ENCODE peak calls at places on chromosomes 5 and 9, in nine cellular contexts. One of them, this sample, is unnamed. For H3K27me3, H3K4me1 and H3K36me3, the result is how much of the 10 kb centered on the place peaks cover.

GRCh38 chr5:77990020-77990419 is 213.9 kb upstream of the TBCA start:
- DNase-seq in lung: no peak
- DNase-seq in mesenchymal stem cell: no peak
- DNase-seq in psoas muscle: no peak
- DNase-seq in upper lobe of right lung: no peak
- DNase-seq in hepatocyte: no peak
- DNase-seq in neuronal stem cell: no peak
- DNase-seq in heart left ventricle: no peak
- DNase-seq in tibial artery: no peak
- DNase-seq in this sample: no peak

GRCh38 chr5:142784405-142784955 is 14.3 kb downstream of the ARHGAP26 start:
- DNase-seq in upper lobe of right lung: no peak
- DNase-seq in tibial artery: no peak
- DNase-seq in psoas muscle: no peak
- DNase-seq in hepatocyte: no peak
- DNase-seq in neuronal stem cell: no peak
- DNase-seq in heart left ventricle: no peak
- DNase-seq in lung: no peak
- DNase-seq in mesenchymal stem cell: peak
- DNase-seq in this sample: no peak

GRCh38 chr5:81757404-81757803 is 6.5 kb upstream of the SSBP2 start:
- DNase-seq in mesenchymal stem cell: no peak
- DNase-seq in heart left ventricle: no peak
- DNase-seq in upper lobe of right lung: no peak
- DNase-seq in neuronal stem cell: no peak
- DNase-seq in hepatocyte: no peak
- DNase-seq in psoas muscle: no peak
- DNase-seq in lung: no peak
- DNase-seq in tibial artery: no peak
- DNase-seq in this sample: no peak

GRCh38 chr9:70352802-70353201 is 61.7 kb downstream of the KLF9 start:
- DNase-seq in upper lobe of right lung: no peak
- DNase-seq in mesenchymal stem cell: peak
- DNase-seq in hepatocyte: no peak
- DNase-seq in psoas muscle: no peak
- DNase-seq in tibial artery: no peak
- DNase-seq in lung: no peak
- DNase-seq in heart left ventricle: no peak
- DNase-seq in neuronal stem cell: no peak
- DNase-seq in this sample: no peak

GRCh38 chr9:26947736-26948135 is 694 bp upstream of the PLAA start:
- DNase-seq in mesenchymal stem cell: no peak
- DNase-seq in upper lobe of right lung: no peak
- DNase-seq in lung: no peak
- DNase-seq in tibial artery: no peak
- DNase-seq in neuronal stem cell: no peak
- DNase-seq in psoas muscle: no peak
- DNase-seq in hepatocyte: no peak
- DNase-seq in heart left ventricle: no peak
- DNase-seq in this sample: no peak

GRCh38 chr5:132294728-132295504 is 722 bp downstream of the SLC22A4 start:
- DNase-seq in tibial artery: peak
- DNase-seq in neuronal stem cell: no peak
- DNase-seq in heart left ventricle: peak
- DNase-seq in hepatocyte: peak
- DNase-seq in lung: peak
- DNase-seq in mesenchymal stem cell: peak
- DNase-seq in psoas muscle: peak
- DNase-seq in upper lobe of right lung: peak
- DNase-seq in this sample: no peak

GRCh38 chr5:10838038-10838437 is 77.0 kb upstream of the DAP start:
- DNase-seq in heart left ventricle: no peak
- DNase-seq in lung: no peak
- DNase-seq in hepatocyte: no peak
- DNase-seq in neuronal stem cell: no peak
- DNase-seq in mesenchymal stem cell: no peak
- DNase-seq in psoas muscle: no peak
- DNase-seq in tibial artery: no peak
- DNase-seq in upper lobe of right lung: no peak
- DNase-seq in this sample: no peak

GRCh38 chr5:62284946-62285891 is 20.8 kb upstream of the KIF2A start:
- DNase-seq in lung: no peak
- DNase-seq in mesenchymal stem cell: no peak
- DNase-seq in hepatocyte: no peak
- DNase-seq in psoas muscle: no peak
- DNase-seq in tibial artery: no peak
- DNase-seq in neuronal stem cell: no peak
- DNase-seq in upper lobe of right lung: no peak
- DNase-seq in heart left ventricle: no peak
- DNase-seq in this sample: no peak

GRCh38 chr5:92627186-92627585 is 953.8 kb downstream of the NR2F1-AS1 start:
- DNase-seq in tibial artery: no peak
- DNase-seq in neuronal stem cell: no peak
- DNase-seq in lung: no peak
- DNase-seq in heart left ventricle: no peak
- DNase-seq in mesenchymal stem cell: no peak
- DNase-seq in upper lobe of right lung: no peak
- DNase-seq in hepatocyte: no peak
- DNase-seq in psoas muscle: no peak
- DNase-seq in this sample: no peak

GRCh38 chr9:99485461-99485860 is 263.4 kb downstream of the SEC61B start:
- DNase-seq in neuronal stem cell: no peak
- DNase-seq in psoas muscle: no peak
- DNase-seq in tibial artery: no peak
- DNase-seq in upper lobe of right lung: no peak
- DNase-seq in lung: no peak
- DNase-seq in heart left ventricle: no peak
- DNase-seq in hepatocyte: no peak
- DNase-seq in mesenchymal stem cell: peak
- DNase-seq in this sample: no peak

GRCh38 chr5:117102591-117102990 is 528.0 kb upstream of the SEMA6A start:
- DNase-seq in lung: no peak
- DNase-seq in heart left ventricle: no peak
- DNase-seq in neuronal stem cell: no peak
- DNase-seq in mesenchymal stem cell: no peak
- DNase-seq in upper lobe of right lung: no peak
- DNase-seq in tibial artery: no peak
- DNase-seq in hepatocyte: no peak
- DNase-seq in psoas muscle: no peak
- DNase-seq in this sample: no peak

GRCh38 chr5:7816535-7816901 is 34.4 kb downstream of the CFAP90 start:
- DNase-seq in neuronal stem cell: peak
- DNase-seq in mesenchymal stem cell: no peak
- DNase-seq in tibial artery: no peak
- DNase-seq in lung: no peak
- DNase-seq in psoas muscle: no peak
- DNase-seq in upper lobe of right lung: peak
- DNase-seq in heart left ventricle: no peak
- DNase-seq in hepatocyte: no peak
- DNase-seq in this sample: no peak

GRCh38 chr5:150636391-150637244 is 3.8 kb upstream of the SYNPO start:
- DNase-seq in lung: peak
- DNase-seq in neuronal stem cell: no peak
- DNase-seq in hepatocyte: peak
- DNase-seq in mesenchymal stem cell: peak
- DNase-seq in tibial artery: peak
- DNase-seq in psoas muscle: peak
- DNase-seq in upper lobe of right lung: peak
- DNase-seq in heart left ventricle: peak
- DNase-seq in this sample: no peak

GRCh38 chr5:170333161-170333909 is 35.8 kb upstream of the LCP2 start:
- DNase-seq in neuronal stem cell: peak
- DNase-seq in upper lobe of right lung: no peak
- DNase-seq in mesenchymal stem cell: no peak
- DNase-seq in hepatocyte: no peak
- DNase-seq in tibial artery: no peak
- DNase-seq in psoas muscle: no peak
- DNase-seq in lung: no peak
- DNase-seq in heart left ventricle: no peak
- DNase-seq in this sample: no peak

GRCh38 chr5:173688708-173689107 is 72.3 kb upstream of the BOD1 start:
- DNase-seq in heart left ventricle: no peak
- DNase-seq in mesenchymal stem cell: no peak
- DNase-seq in neuronal stem cell: no peak
- DNase-seq in upper lobe of right lung: no peak
- DNase-seq in psoas muscle: no peak
- DNase-seq in hepatocyte: no peak
- DNase-seq in tibial artery: no peak
- DNase-seq in lung: no peak
- DNase-seq in this sample: peak

GRCh38 chr9:130663258-130664171 is 879 bp upstream of the PRDM12 start:
- DNase-seq in upper lobe of right lung: no peak
- DNase-seq in neuronal stem cell: no peak
- DNase-seq in tibial artery: no peak
- DNase-seq in hepatocyte: no peak
- DNase-seq in lung: no peak
- DNase-seq in psoas muscle: no peak
- DNase-seq in heart left ventricle: no peak
- DNase-seq in mesenchymal stem cell: peak
- DNase-seq in this sample: no peak

GRCh38 chr9:130662927-130663257 is 1.5 kb upstream of the PRDM12 start:
- DNase-seq in lung: no peak
- DNase-seq in heart left ventricle: no peak
- DNase-seq in tibial artery: no peak
- DNase-seq in psoas muscle: no peak
- DNase-seq in neuronal stem cell: no peak
- DNase-seq in upper lobe of right lung: no peak
- DNase-seq in hepatocyte: no peak
- DNase-seq in mesenchymal stem cell: no peak
- DNase-seq in this sample: no peak

GRCh38 chr9:130660683-130661460 is 3.5 kb upstream of the PRDM12 start:
- DNase-seq in neuronal stem cell: no peak
- DNase-seq in lung: no peak
- DNase-seq in mesenchymal stem cell: peak
- DNase-seq in tibial artery: no peak
- DNase-seq in heart left ventricle: no peak
- DNase-seq in hepatocyte: no peak
- DNase-seq in upper lobe of right lung: no peak
- DNase-seq in psoas muscle: no peak
- DNase-seq in this sample: no peak

GRCh38 chr9:130661461-130662098 is 2.8 kb upstream of the PRDM12 start:
- DNase-seq in tibial artery: no peak
- DNase-seq in hepatocyte: no peak
- DNase-seq in neuronal stem cell: no peak
- DNase-seq in psoas muscle: no peak
- DNase-seq in heart left ventricle: no peak
- DNase-seq in upper lobe of right lung: no peak
- DNase-seq in mesenchymal stem cell: peak
- DNase-seq in lung: no peak
- DNase-seq in this sample: no peak

GRCh38 chr9:130662099-130662926 is 2.1 kb upstream of the PRDM12 start:
- DNase-seq in mesenchymal stem cell: no peak
- DNase-seq in neuronal stem cell: no peak
- DNase-seq in upper lobe of right lung: no peak
- DNase-seq in hepatocyte: no peak
- DNase-seq in lung: no peak
- DNase-seq in heart left ventricle: no peak
- DNase-seq in tibial artery: no peak
- DNase-seq in psoas muscle: no peak
- DNase-seq in this sample: no peak
- H3K27me3 ChIP-seq in mesenchymal stem cell: half or more
- H3K27me3 ChIP-seq in neuronal stem cell: half or more
- H3K27me3 ChIP-seq in upper lobe of right lung: half or more
- H3K27me3 ChIP-seq in hepatocyte: half or more
- H3K27me3 ChIP-seq in lung: under half
- H3K27me3 ChIP-seq in heart left ventricle: half or more
- H3K27me3 ChIP-seq in tibial artery: half or more
- H3K27me3 ChIP-seq in psoas muscle: under half
- H3K27me3 ChIP-seq in this sample: under half

DNA sequence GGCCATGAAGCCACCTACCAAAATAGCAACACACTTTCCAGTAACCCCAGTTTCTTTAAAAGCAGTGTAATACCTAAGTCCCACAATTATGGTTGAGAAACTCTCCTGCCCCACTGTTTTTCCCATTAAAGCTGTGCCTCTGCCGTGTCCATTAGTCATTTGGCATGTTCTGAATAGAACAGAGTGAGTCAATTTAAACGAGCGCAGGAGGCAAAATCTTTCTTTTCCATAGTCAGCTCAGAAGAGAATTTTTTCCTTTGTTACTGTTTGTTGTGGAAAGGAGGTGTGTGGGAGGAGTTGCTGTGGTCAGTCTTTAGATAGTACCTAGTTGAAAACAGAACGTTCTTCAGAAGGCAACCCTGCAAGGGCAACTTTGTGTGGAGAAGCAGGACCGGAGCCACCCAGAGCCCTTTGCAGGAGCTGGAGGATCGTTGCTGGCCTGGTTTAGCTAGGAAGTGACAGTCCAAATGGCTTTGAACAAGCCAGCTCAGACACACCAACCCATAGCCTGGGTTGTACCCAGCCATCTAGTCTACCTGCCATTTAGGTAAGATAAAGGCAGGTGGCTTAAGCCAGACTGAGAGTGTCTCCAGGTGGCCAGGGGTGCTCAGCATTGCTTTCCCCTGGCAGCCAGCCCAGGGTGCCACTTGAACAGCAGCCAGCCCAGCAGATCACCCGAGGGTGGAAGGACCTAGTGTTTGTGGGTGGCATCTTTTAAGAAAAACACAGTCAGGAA is 30.4 kb downstream of the GADD45G start:
- DNase-seq in tibial artery: no peak
- DNase-seq in lung: peak
- DNase-seq in upper lobe of right lung: peak
- DNase-seq in heart left ventricle: no peak
- DNase-seq in neuronal stem cell: no peak
- DNase-seq in mesenchymal stem cell: peak
- DNase-seq in hepatocyte: no peak
- DNase-seq in psoas muscle: no peak
- DNase-seq in this sample: no peak
- H3K4me1 ChIP-seq in tibial artery: under half
- H3K4me1 ChIP-seq in lung: under half
- H3K4me1 ChIP-seq in upper lobe of right lung: under half
- H3K4me1 ChIP-seq in heart left ventricle: under half
- H3K4me1 ChIP-seq in neuronal stem cell: under half
- H3K4me1 ChIP-seq in mesenchymal stem cell: under half
- H3K4me1 ChIP-seq in hepatocyte: under half
- H3K4me1 ChIP-seq in psoas muscle: under half
- H3K4me1 ChIP-seq in this sample: under half

GRCh38 chr9:87663556-87663955 is 62.4 kb upstream of the CTSL start:
- DNase-seq in lung: no peak
- DNase-seq in upper lobe of right lung: no peak
- DNase-seq in hepatocyte: no peak
- DNase-seq in psoas muscle: no peak
- DNase-seq in heart left ventricle: no peak
- DNase-seq in mesenchymal stem cell: no peak
- DNase-seq in tibial artery: no peak
- DNase-seq in neuronal stem cell: no peak
- DNase-seq in this sample: peak
- H3K36me3 ChIP-seq in lung: under half
- H3K36me3 ChIP-seq in upper lobe of right lung: under half
- H3K36me3 ChIP-seq in hepatocyte: under half
- H3K36me3 ChIP-seq in psoas muscle: under half
- H3K36me3 ChIP-seq in heart left ventricle: under half
- H3K36me3 ChIP-seq in mesenchymal stem cell: half or more
- H3K36me3 ChIP-seq in tibial artery: under half
- H3K36me3 ChIP-seq in neuronal stem cell: under half
- H3K36me3 ChIP-seq in this sample: under half

DNA sequence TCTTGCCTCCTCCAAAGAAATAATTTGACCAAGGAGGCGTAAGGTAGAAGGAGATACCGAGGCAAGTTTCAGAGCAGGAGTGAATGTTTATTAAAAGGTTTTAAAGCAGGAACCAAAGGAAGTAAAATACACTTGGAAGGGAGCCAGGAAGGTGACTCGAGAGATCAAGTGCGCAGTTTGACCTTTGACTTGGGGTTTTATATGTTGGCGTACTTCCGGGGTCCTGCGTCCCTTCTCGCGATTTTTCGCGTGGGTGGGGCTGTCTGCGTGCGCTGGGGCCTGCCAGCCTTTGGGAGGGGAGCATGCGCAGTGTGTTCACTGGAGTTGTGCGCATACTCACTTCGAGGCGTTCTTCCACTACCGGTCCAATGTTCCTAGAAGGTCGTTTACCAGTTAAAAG is 166.0 kb upstream of the IRX2 start:
- DNase-seq in hepatocyte: peak
- DNase-seq in psoas muscle: no peak
- DNase-seq in tibial artery: no peak
- DNase-seq in heart left ventricle: no peak
- DNase-seq in lung: peak
- DNase-seq in neuronal stem cell: no peak
- DNase-seq in mesenchymal stem cell: no peak
- DNase-seq in upper lobe of right lung: no peak
- DNase-seq in this sample: no peak
- H3K27me3 ChIP-seq in hepatocyte: under half
- H3K27me3 ChIP-seq in psoas muscle: under half
- H3K27me3 ChIP-seq in tibial artery: under half
- H3K27me3 ChIP-seq in heart left ventricle: under half
- H3K27me3 ChIP-seq in lung: under half
- H3K27me3 ChIP-seq in neuronal stem cell: under half
- H3K27me3 ChIP-seq in mesenchymal stem cell: under half
- H3K27me3 ChIP-seq in upper lobe of right lung: under half
- H3K27me3 ChIP-seq in this sample: under half

This sample was measured in Karpas-422.